ENCODE peak calls at places on chromosome 19, in four cellular contexts. X is ascending aorta, E is cardiac muscle cell, C is RWPE1. H is an unnamed sample.

GRCh38 chr19:28397311-28397710 is 815.6 kb downstream of the UQCRFS1 start:
- DNase-seq in X (no peak), E (no peak), C (no peak), H (no peak)

GRCh38 chr19:19538077-19538764 is at the start of gene CILP2:
- DNase-seq in X (no peak), E (peak; percentile 78), C (peak; percentile 69), H (no peak)

GRCh38 chr19:42440357-42441046 is 2.2 kb downstream of the CXCL17 start:
- DNase-seq in X (no peak), E (peak; percentile 84), C (peak; percentile 55), H (peak; percentile 55)

GRCh38 chr19:39544201-39544903 is 4.4 kb upstream of the EID2 start:
- DNase-seq in X (no peak), E (no peak), C (no peak), H (no peak)

GRCh38 chr19:38228005-38228377 is 4.0 kb upstream of the DPF1 start:
- DNase-seq in X (no peak), E (no peak), C (no peak), H (no peak)

GRCh38 chr19:47228937-47229673 is 1.9 kb downstream of the BBC3 start:
- DNase-seq in X (no peak), E (no peak), C (no peak), H (peak; percentile 74)

GRCh38 chr19:50321831-50322230 is 7.3 kb downstream of the KCNC3 start:
- DNase-seq in X (no peak), E (no peak), C (no peak), H (no peak)

GRCh38 chr19:23957660-23958281 is 43.1 kb downstream of the ZNF726 start:
- DNase-seq in X (no peak), E (no peak), C (peak; percentile 76), H (no peak)

GRCh38 chr19:899363-900301 is 6.3 kb downstream of the RNU6-9 start:
- DNase-seq in X (no peak), E (no peak), C (no peak), H (no peak)

GRCh38 chr19:13972368-13973155 is 20.3 kb downstream of the DCAF15 start:
- DNase-seq in X (no peak), E (no peak), C (no peak), H (no peak)

GRCh38 chr19:13022859-13023636 is 27.8 kb downstream of the NFIX start:
- DNase-seq in X (no peak), E (no peak), C (peak; percentile 94), H (peak; percentile 95)

GRCh38 chr19:55383789-55384575 is at the start of gene TMEM238:
- DNase-seq in X (no peak), E (peak; percentile 81), C (no peak), H (no peak)

GRCh38 chr19:310141-310651 is 19.0 kb upstream of the PLPP2 start:
- DNase-seq in X (no peak), E (peak; percentile 62), C (no peak), H (no peak)

GRCh38 chr19:10295305-10295846 is 5.6 kb downstream of the ICAM5 start:
- DNase-seq in X (no peak), E (peak; percentile 47), C (no peak), H (no peak)

GRCh38 chr19:11480927-11481776 is at the start of gene ELAVL3:
- DNase-seq in X (no peak), E (no peak), C (no peak), H (no peak)

GRCh38 chr19:12992729-12993128 is 2.5 kb upstream of the NFIX start:
- DNase-seq in X (no peak), E (no peak), C (no peak), H (no peak)

GRCh38 chr19:19410553-19411550 is 5.4 kb downstream of the GATAD2A start:
- DNase-seq in X (no peak), E (no peak), C (no peak), H (no peak)

GRCh38 chr19:46471778-46472543 is 598 bp upstream of the PNMA8A start:
- DNase-seq in X (no peak), E (no peak), C (no peak), H (no peak)

GRCh38 chr19:604355-604754 is 14.7 kb downstream of the HCN2 start:
- DNase-seq in X (no peak), E (no peak), C (peak; percentile 37), H (no peak)

GRCh38 chr19:48549380-48549779 is 2.6 kb upstream of the SULT2B1 start:
- DNase-seq in X (no peak), E (no peak), C (no peak), H (no peak)

GRCh38 chr19:3387645-3388589 is 21.5 kb downstream of the NFIC start:
- DNase-seq in X (peak; percentile 71), E (no peak), C (peak; percentile 82), H (peak; percentile 85)

GRCh38 chr19:45558399-45558878 is 26.2 kb downstream of the OPA3 start:
- DNase-seq in X (no peak), E (peak; percentile 75), C (peak; percentile 49), H (no peak)

GRCh38 chr19:1863638-1864479 is 480 bp upstream of the KLF16 start:
- DNase-seq in X (peak; percentile 57), E (peak; percentile 97), C (peak; percentile 93), H (peak; percentile 93)

GRCh38 chr19:3987619-3988371 is 2.5 kb upstream of the EEF2 start:
- DNase-seq in X (no peak), E (peak; percentile 91), C (peak; percentile 85), H (peak; percentile 90)

GRCh38 chr19:47057328-47057727 is 8.9 kb upstream of the TMEM160 start:
- DNase-seq in X (no peak), E (no peak), C (no peak), H (no peak)

GRCh38 chr19:33186431-33186830 is 7.7 kb upstream of the LRP3 start:
- DNase-seq in X (no peak), E (no peak), C (no peak), H (no peak)

GRCh38 chr19:33796164-33797100 is at the start of gene KCTD15:
- DNase-seq in X (no peak), E (peak; percentile 74), C (no peak), H (no peak)

GRCh38 chr19:41552558-41552957 is 23.4 kb upstream of the CEACAM21 start:
- DNase-seq in X (no peak), E (no peak), C (no peak), H (no peak)

GRCh38 chr19:13699786-13700185 is 64.5 kb upstream of the MRI1 start:
- DNase-seq in X (no peak), E (no peak), C (no peak), H (no peak)

GRCh38 chr19:29677001-29677781 is 11.9 kb downstream of the PLEKHF1 start:
- DNase-seq in X (no peak), E (no peak), C (no peak), H (no peak)

GRCh38 chr19:38557205-38557799 is 60.5 kb downstream of the MAP4K1 start:
- DNase-seq in X (no peak), E (no peak), C (no peak), H (no peak)

GRCh38 chr19:54729416-54730188 is 5.4 kb downstream of the KIR3DL3 start:
- DNase-seq in X (no peak), E (no peak), C (no peak), H (no peak)

GRCh38 chr19:10104665-10105221 is 1.4 kb upstream of the PPAN start:
- DNase-seq in X (no peak), E (no peak), C (no peak), H (no peak)

GRCh38 chr19:3375221-3376088 is 9.1 kb downstream of the NFIC start:
- DNase-seq in X (peak; percentile 78), E (no peak), C (no peak), H (peak; percentile 95)

GRCh38 chr19:45630463-45630862 is 8.7 kb downstream of the EML2 start:
- DNase-seq in X (no peak), E (no peak), C (peak; percentile 93), H (no peak)

GRCh38 chr19:10112037-10112751 is 701 bp downstream of the P2RY11 start:
- DNase-seq in X (no peak), E (no peak), C (no peak), H (no peak)

GRCh38 chr19:4369888-4370260 is 26.5 kb downstream of the MPND start:
- DNase-seq in X (no peak), E (peak; percentile 55), C (peak; percentile 43), H (no peak)

GRCh38 chr19:56727731-56728130 is 56.2 kb upstream of the ZNF835 start:
- DNase-seq in X (no peak), E (no peak), C (no peak), H (no peak)

GRCh38 chr19:56736571-56736970 is 65.0 kb upstream of the ZNF835 start:
- DNase-seq in X (no peak), E (no peak), C (no peak), H (no peak)

DNA sequence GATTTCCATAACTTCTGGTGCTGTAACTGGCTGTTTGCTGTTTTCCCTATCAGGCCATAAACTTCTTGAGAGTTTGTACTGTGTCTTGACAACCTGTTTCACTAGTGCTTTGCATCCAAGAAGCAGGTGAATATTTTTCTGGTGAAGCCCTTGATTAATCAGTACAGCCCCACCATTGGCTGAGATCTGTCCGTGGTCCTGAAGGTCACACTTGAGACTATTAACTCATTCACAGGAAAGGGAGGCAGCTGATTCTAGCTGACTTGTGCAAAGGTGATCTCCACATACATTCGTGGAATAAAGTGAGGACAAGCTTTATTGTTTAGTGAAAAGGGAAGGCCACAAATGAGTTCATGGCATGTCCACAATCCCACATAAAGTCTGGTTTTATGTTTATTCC is 61.4 kb upstream of the ZNF835 start:
- DNase-seq in X (no peak), E (no peak), C (no peak), H (no peak)
- H3K27ac ChIP-seq in X (no peak overlapping the region), E (no peak overlapping the region), C (no peak overlapping the region), H (no peak overlapping the region)

DNA sequence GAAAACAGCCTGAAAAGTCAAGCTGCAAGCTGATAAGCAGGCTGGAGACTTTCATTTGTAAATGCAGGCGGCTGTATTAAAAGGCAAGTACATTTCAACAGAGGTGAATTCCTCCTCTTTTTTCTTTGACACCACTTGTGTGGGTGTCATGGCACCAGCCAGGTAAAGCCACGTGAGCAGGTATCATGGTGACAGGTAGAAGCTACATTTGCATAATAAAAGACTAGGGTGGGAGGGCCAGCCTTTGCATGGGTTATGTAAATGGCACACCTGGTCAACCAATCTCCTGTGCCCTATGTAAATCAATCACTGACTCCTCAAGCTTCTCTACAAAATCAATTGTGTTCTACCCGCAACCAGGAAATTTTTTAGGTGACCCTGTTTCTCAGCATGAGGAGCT is 68.2 kb downstream of the ZNF100 start:
- DNase-seq in X (no peak), E (no peak), C (no peak), H (no peak)
- TF ChIP-seq CTCF in X (no peak), E (no peak), C (no peak), H (no peak)

GRCh38 chr19:16661480-16662034 is 618 bp downstream of the TMEM38A start:
- DNase-seq in X (no peak), E (peak; percentile 50), C (no peak), H (peak; percentile 48)
- H3K27ac ChIP-seq in X (peak overlapping the region; percentile 87), E (no peak overlapping the region), C (peak overlapping the region; percentile 93), H (peak overlapping the region; percentile 95)

DNA sequence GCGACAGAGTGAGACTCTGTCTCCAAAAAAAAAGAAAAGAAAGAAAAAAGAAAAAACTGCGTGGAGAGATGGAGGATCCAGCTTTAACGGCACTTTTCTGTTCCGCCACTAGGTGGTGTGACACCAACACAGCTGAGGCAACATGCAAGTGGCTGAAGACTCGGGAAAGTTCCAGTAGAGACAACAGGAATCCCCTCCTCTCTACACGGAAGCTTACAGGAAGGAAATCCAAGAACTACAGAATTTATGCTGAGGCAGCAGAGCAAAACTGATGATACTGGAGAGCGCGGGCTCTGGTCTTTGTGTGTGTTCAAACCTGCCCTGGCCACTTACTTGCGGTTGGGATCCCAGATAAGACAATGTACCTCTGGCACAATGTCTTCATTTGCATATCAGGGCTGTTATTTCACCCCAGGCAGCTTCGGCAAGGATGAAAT is 9.9 kb downstream of the RANBP3 start:
- DNase-seq in X (no peak), E (peak; percentile 76), C (peak; percentile 85), H (peak; percentile 74)
- TF ChIP-seq CTCF in X (peak; percentile 87), E (peak; percentile 91), C (peak; percentile 93), H (peak; percentile 73)

GRCh38 chr19:16210168-16210567 is 12.5 kb downstream of the AP1M1 start:
- DNase-seq in X (no peak), E (no peak), C (no peak), H (no peak)
- H3K27ac ChIP-seq in X (no peak overlapping the region), E (no peak overlapping the region), C (no peak overlapping the region), H (no peak overlapping the region)